ENCODE peak calls at places on chromosomes 2 and 18, in four cellular contexts. V, D, B and F are unnamed samples.

GRCh38 chr2:234676859-234677450 is 180.1 kb upstream of the ARL4C start:
- DNase-seq in V (no peak), D (no peak), B (peak; percentile 94), F (no peak)

GRCh38 chr2:68230246-68231060 is 21.9 kb downstream of the PPP3R1 start:
- DNase-seq in V (no peak), D (no peak), B (no peak), F (no peak)

GRCh38 chr2:189819297-189819704 is 35.1 kb downstream of the PMS1 start:
- DNase-seq in V (no peak), D (no peak), B (no peak), F (no peak)

GRCh38 chr2:236976271-236977120 is 109.2 kb upstream of the COPS8 start:
- DNase-seq in V (no peak), D (no peak), B (no peak), F (no peak)

GRCh38 chr18:526681-527080 is 26.2 kb upstream of the COLEC12 start:
- DNase-seq in V (no peak), D (no peak), B (no peak), F (no peak)

GRCh38 chr2:101485856-101486255 is 10.9 kb upstream of the RFX8 start:
- DNase-seq in V (no peak), D (no peak), B (no peak), F (no peak)

GRCh38 chr2:172525601-172526000 is 30.3 kb upstream of the PDK1 start:
- DNase-seq in V (no peak), D (no peak), B (no peak), F (peak; percentile 18)

GRCh38 chr2:48795065-48795464 is 39.5 kb upstream of the LHCGR start:
- DNase-seq in V (no peak), D (no peak), B (no peak), F (no peak)

GRCh38 chr2:198309673-198310280 is 505.4 kb downstream of the PLCL1 start:
- DNase-seq in V (peak; percentile 67), D (peak; percentile 60), B (peak; percentile 42), F (peak; percentile 53)

GRCh38 chr2:26530696-26531095 is 52.8 kb upstream of the OTOF start:
- DNase-seq in V (no peak), D (no peak), B (no peak), F (no peak)

GRCh38 chr2:19785432-19785831 is 116.4 kb downstream of the TTC32 start:
- DNase-seq in V (no peak), D (no peak), B (no peak), F (no peak)

GRCh38 chr2:203802277-203803045 is 65.1 kb upstream of the CTLA4 start:
- DNase-seq in V (no peak), D (no peak), B (no peak), F (no peak)

GRCh38 chr2:239953418-239954061 is 71.6 kb downstream of the NDUFA10 start:
- DNase-seq in V (no peak), D (no peak), B (no peak), F (no peak)

GRCh38 chr18:79853993-79854364 is 56.2 kb downstream of the KCNG2 start:
- DNase-seq in V (no peak), D (no peak), B (no peak), F (no peak)

GRCh38 chr2:58215429-58215828 is 25.7 kb downstream of the FANCL start:
- DNase-seq in V (no peak), D (no peak), B (no peak), F (no peak)

GRCh38 chr18:79517322-79517721 is 121.6 kb downstream of the NFATC1 start:
- DNase-seq in V (no peak), D (no peak), B (no peak), F (no peak)

GRCh38 chr2:37324536-37324785 is 172 bp downstream of the PRKD3 start:
- DNase-seq in V (no peak), D (no peak), B (peak; percentile 61), F (peak; percentile 77)

GRCh38 chr2:136104977-136105376 is 13.0 kb downstream of the CXCR4 start:
- DNase-seq in V (no peak), D (no peak), B (peak; percentile 61), F (no peak)

GRCh38 chr18:52481116-52481515 is 141.1 kb downstream of the DCC start:
- DNase-seq in V (no peak), D (no peak), B (no peak), F (no peak)

GRCh38 chr2:239882335-239882734 is 142.8 kb downstream of the NDUFA10 start:
- DNase-seq in V (peak; percentile 31), D (peak; percentile 14), B (peak; percentile 55), F (peak; percentile 83)

DNA sequence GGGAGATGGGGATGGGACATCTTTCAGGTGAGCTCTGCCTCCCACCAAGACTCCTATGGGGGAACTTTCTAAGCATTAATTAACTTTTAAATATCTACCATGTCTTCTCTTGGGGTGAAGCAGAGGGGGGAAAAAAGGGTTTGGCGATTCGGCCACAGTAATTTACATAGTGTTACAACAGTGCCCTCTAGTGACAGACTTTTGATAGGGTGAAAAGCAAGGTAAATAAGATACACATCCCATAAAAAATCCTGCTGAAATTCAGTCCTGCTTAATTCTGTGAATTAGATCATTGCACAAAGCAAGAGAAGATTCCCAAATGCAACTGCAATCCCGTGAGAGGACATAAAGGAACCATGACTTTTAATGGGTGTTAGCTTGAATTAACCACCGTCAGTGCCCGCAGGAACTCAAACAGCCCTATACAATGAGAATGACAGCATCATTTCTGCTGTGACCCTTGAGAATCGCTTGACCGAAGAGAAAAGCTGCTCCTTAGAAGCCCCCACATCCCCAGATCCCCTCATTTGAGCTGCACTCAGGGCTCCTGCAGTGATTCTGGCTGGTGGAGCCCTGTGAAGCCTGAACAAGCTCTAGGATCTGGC is 32.8 kb downstream of the FAM124B start:
- DNase-seq in V (peak; percentile 32), D (peak; percentile 24), B (peak; percentile 45), F (no peak)
- TF ChIP-seq ELF4 in V (no peak), D (no peak), B (no peak), F (no peak)

GRCh38 chr2:178315488-178315948 is 121.2 kb downstream of the OSBPL6 start:
- DNase-seq in V (peak; percentile 24), D (no peak), B (no peak), F (no peak)

GRCh38 chr2:178317807-178318206 is 123.5 kb downstream of the OSBPL6 start:
- DNase-seq in V (no peak), D (no peak), B (no peak), F (no peak)

GRCh38 chr2:178324072-178324471 is 126.9 kb downstream of the PRKRA start:
- DNase-seq in V (no peak), D (no peak), B (no peak), F (no peak)

GRCh38 chr2:178322068-178322467 is 127.8 kb downstream of the OSBPL6 start:
- DNase-seq in V (no peak), D (no peak), B (no peak), F (no peak)

DNA sequence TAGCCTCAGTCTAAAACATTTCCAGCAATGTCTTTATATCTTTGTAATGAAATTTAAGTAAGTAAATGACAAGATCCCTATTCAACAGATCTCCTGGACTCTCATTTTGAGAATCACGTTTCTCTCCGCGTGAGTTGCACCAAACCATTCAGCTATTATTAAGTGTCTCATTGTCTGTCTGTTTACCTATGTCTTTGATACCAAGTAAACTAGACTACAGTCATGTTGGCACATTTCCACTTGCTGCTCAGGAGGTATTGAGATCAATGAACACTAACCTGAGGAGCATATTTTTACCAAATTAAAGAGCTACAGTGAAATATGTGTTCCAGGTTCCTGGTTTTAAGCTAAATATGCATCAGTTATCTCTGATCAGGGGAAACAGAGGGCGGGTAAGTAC is 125.7 kb downstream of the OSBPL6 start:
- DNase-seq in V (no peak), D (no peak), B (no peak), F (no peak)
- TF ChIP-seq ELF4 in V (no peak), D (no peak), B (no peak), F (no peak)

GRCh38 chr2:75607988-75608683 is 38.4 kb upstream of the MRPL19 start:
- DNase-seq in V (no peak), D (no peak), B (peak; percentile 49), F (no peak)
- TF ChIP-seq ELF4 in V (no peak), D (no peak), B (no peak), F (no peak)

GRCh38 chr18:70172225-70172624 is 33.3 kb downstream of the RTTN start:
- DNase-seq in V (no peak), D (no peak), B (no peak), F (no peak)

GRCh38 chr18:70169747-70170146 is 35.7 kb downstream of the RTTN start:
- DNase-seq in V (no peak), D (no peak), B (no peak), F (no peak)

GRCh38 chr18:70165936-70166335 is 39.6 kb downstream of the RTTN start:
- DNase-seq in V (no peak), D (no peak), B (no peak), F (no peak)

GRCh38 chr18:70166668-70167067 is 38.8 kb downstream of the RTTN start:
- DNase-seq in V (no peak), D (no peak), B (no peak), F (no peak)
- TF ChIP-seq ELF4 in V (no peak), D (no peak), B (no peak), F (no peak)

GRCh38 chr18:41266616-41267015 is 688.4 kb upstream of the PIK3C3 start:
- DNase-seq in V (no peak), D (no peak), B (no peak), F (no peak)

GRCh38 chr18:41268271-41268670 is 686.8 kb upstream of the PIK3C3 start:
- DNase-seq in V (no peak), D (no peak), B (no peak), F (no peak)

GRCh38 chr18:41262688-41263087 is 692.3 kb upstream of the PIK3C3 start:
- DNase-seq in V (no peak), D (no peak), B (no peak), F (no peak)

GRCh38 chr18:41266214-41266613 is 688.8 kb upstream of the PIK3C3 start:
- DNase-seq in V (no peak), D (no peak), B (no peak), F (no peak)

DNA sequence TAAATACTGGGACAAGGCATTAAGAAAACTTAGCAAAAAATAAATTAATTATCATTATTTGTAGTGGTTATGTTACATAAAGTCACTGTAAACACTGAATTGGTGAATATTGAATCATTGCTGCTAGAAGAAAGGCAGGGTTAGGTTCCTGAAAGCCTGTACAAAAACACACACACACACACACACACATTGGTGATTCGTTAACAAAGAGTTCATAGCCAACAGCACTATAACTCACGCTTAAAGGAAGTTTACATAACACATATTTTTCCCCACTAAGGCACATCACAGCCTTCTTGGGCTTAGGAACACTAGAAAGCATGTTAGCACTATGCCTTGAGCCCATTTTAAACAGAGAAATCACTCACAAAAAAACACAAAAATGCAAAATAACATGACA is 690.0 kb upstream of the PIK3C3 start:
- DNase-seq in V (no peak), D (no peak), B (no peak), F (no peak)
- TF ChIP-seq ELF4 in V (no peak), D (no peak), B (no peak), F (no peak)

DNA sequence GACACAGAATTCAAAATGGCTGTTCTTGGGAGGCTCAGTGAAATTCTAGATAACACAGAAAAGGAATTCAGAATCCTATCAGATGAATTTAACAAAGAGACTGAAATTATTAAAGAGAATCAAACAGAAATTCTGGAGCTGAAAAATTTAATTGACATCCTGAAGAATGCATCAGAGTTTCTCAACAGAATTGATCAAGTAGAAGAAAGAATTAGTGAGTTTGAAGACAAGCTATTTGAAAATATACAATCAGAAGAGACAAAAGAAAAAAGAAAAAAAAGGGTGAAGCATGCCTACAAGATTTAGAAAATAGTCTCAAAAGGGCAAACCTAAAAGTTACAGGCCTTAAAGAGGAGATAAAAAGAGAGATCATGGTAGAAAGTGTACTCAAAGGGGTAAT is 12.0 kb upstream of the RANBP2 start:
- DNase-seq in V (no peak), D (no peak), B (no peak), F (no peak)
- TF ChIP-seq ELF4 in V (no peak), D (no peak), B (no peak), F (no peak)